ENCODE peak calls at places on chromosomes 6 and 20, in eight cellular contexts. Y is effector memory CD4-positive, alpha-beta T cell; C is DND-41; W is lower lobe of right lung; U is mammary epithelial cell; J is pancreas; H is small intestine; L is CD8-positive, alpha-beta T cell. R is an unnamed sample. For H3K9me3, the result is how much of the 10 kb centered on the place peaks cover.

GRCh38 chr6:29887330-29887818 is 55.0 kb upstream of the HLA-A start:
- DNase-seq in Y (peak), C (no peak), W (peak), U (peak), J (peak), H (peak), L (peak), R (peak)

GRCh38 chr20:51541189-51542032 is 1.1 kb downstream of the NFATC2 start:
- DNase-seq in Y (peak), C (peak), W (peak), U (no peak), J (peak), H (peak), L (peak), R (peak)

GRCh38 chr20:55893031-55893430 is 112.3 kb downstream of the CBLN4 start:
- DNase-seq in Y (no peak), C (no peak), W (no peak), U (peak), J (no peak), H (no peak), L (no peak), R (no peak)

GRCh38 chr20:25467441-25467840 is 60.0 kb downstream of the GINS1 start:
- DNase-seq in Y (no peak), C (no peak), W (no peak), U (no peak), J (no peak), H (no peak), L (no peak), R (no peak)

GRCh38 chr6:40171343-40171742 is 237.1 kb upstream of the MOCS1 start:
- DNase-seq in Y (no peak), C (no peak), W (no peak), U (peak), J (no peak), H (no peak), L (no peak), R (no peak)

GRCh38 chr6:119942078-119942752 is 592.7 kb upstream of the MAN1A1 start:
- DNase-seq in Y (no peak), C (no peak), W (no peak), U (no peak), J (no peak), H (no peak), L (no peak), R (no peak)

GRCh38 chr6:16688984-16689636 is 72.2 kb downstream of the ATXN1 start:
- DNase-seq in Y (no peak), C (no peak), W (no peak), U (peak), J (no peak), H (no peak), L (no peak), R (no peak)

GRCh38 chr6:150547511-150548222 is 52.0 kb upstream of the PLEKHG1 start:
- DNase-seq in Y (no peak), C (no peak), W (no peak), U (no peak), J (no peak), H (peak), L (no peak), R (no peak)

GRCh38 chr6:428047-428608 is 36.6 kb downstream of the IRF4 start:
- DNase-seq in Y (no peak), C (no peak), W (no peak), U (no peak), J (no peak), H (no peak), L (no peak), R (no peak)

GRCh38 chr6:13767121-13767794 is 47.1 kb downstream of the MCUR1 start:
- DNase-seq in Y (peak), C (peak), W (no peak), U (no peak), J (no peak), H (no peak), L (peak), R (peak)

GRCh38 chr6:105452924-105453756 is 50.3 kb upstream of the PREP start:
- DNase-seq in Y (peak), C (peak), W (peak), U (no peak), J (no peak), H (peak), L (peak), R (peak)

GRCh38 chr6:31597006-31597405 is 4.2 kb upstream of the NCR3 start:
- DNase-seq in Y (no peak), C (peak), W (no peak), U (no peak), J (no peak), H (no peak), L (peak), R (peak)

GRCh38 chr6:131257104-131257503 is 121.8 kb downstream of the AKAP7 start:
- DNase-seq in Y (no peak), C (no peak), W (peak), U (no peak), J (no peak), H (no peak), L (no peak), R (no peak)

GRCh38 chr6:105994522-105995402 is 91.4 kb upstream of the PRDM1 start:
- DNase-seq in Y (no peak), C (peak), W (peak), U (peak), J (peak), H (peak), L (peak), R (peak)

GRCh38 chr6:50586074-50586473 is 127.3 kb upstream of the TFAP2D start:
- DNase-seq in Y (no peak), C (no peak), W (no peak), U (no peak), J (no peak), H (no peak), L (no peak), R (no peak)

GRCh38 chr6:128641701-128642100 is 121.3 kb upstream of the PTPRK start:
- DNase-seq in Y (no peak), C (no peak), W (no peak), U (no peak), J (no peak), H (no peak), L (no peak), R (no peak)

GRCh38 chr6:26312096-26312463 is 52.9 kb upstream of the BTN3A2 start:
- DNase-seq in Y (no peak), C (no peak), W (no peak), U (peak), J (no peak), H (no peak), L (no peak), R (no peak)

GRCh38 chr6:151044465-151045441 is 179.3 kb downstream of the MTHFD1L start:
- DNase-seq in Y (no peak), C (no peak), W (peak), U (no peak), J (peak), H (peak), L (no peak), R (no peak)

GRCh38 chr6:35610830-35611229 is 77.9 kb downstream of the FKBP5 start:
- DNase-seq in Y (no peak), C (no peak), W (no peak), U (no peak), J (no peak), H (no peak), L (no peak), R (no peak)

GRCh38 chr6:98687776-98688175 is 146.6 kb upstream of the POU3F2 start:
- DNase-seq in Y (no peak), C (no peak), W (no peak), U (no peak), J (no peak), H (no peak), L (no peak), R (no peak)

GRCh38 chr6:170584954-170585498 is 589 bp upstream of the PDCD2 start:
- DNase-seq in Y (no peak), C (no peak), W (no peak), U (no peak), J (no peak), H (no peak), L (no peak), R (no peak)

GRCh38 chr6:155313602-155314091 is 637 bp downstream of the TFB1M start:
- DNase-seq in Y (peak), C (peak), W (no peak), U (peak), J (no peak), H (peak), L (peak), R (peak)

GRCh38 chr6:89144358-89145041 is 1.4 kb upstream of the PM20D2 start:
- DNase-seq in Y (no peak), C (no peak), W (no peak), U (no peak), J (no peak), H (no peak), L (no peak), R (no peak)

GRCh38 chr6:46491201-46491788 is at the start of gene RCAN2:
- DNase-seq in Y (no peak), C (no peak), W (peak), U (peak), J (peak), H (peak), L (peak), R (peak)

GRCh38 chr6:49497308-49497707 is 2.4 kb upstream of the GLYATL3 start:
- DNase-seq in Y (no peak), C (no peak), W (no peak), U (no peak), J (no peak), H (no peak), L (no peak), R (no peak)

GRCh38 chr20:2301164-2301622 is 5.4 kb downstream of the TGM3 start:
- DNase-seq in Y (no peak), C (no peak), W (peak), U (no peak), J (no peak), H (peak), L (no peak), R (no peak)

GRCh38 chr6:149028767-149029405 is 282.1 kb downstream of the UST start:
- DNase-seq in Y (peak), C (peak), W (no peak), U (peak), J (no peak), H (peak), L (peak), R (peak)

GRCh38 chr6:12033770-12034169 is 21.7 kb downstream of the HIVEP1 start:
- DNase-seq in Y (no peak), C (no peak), W (no peak), U (peak), J (no peak), H (peak), L (no peak), R (no peak)

DNA sequence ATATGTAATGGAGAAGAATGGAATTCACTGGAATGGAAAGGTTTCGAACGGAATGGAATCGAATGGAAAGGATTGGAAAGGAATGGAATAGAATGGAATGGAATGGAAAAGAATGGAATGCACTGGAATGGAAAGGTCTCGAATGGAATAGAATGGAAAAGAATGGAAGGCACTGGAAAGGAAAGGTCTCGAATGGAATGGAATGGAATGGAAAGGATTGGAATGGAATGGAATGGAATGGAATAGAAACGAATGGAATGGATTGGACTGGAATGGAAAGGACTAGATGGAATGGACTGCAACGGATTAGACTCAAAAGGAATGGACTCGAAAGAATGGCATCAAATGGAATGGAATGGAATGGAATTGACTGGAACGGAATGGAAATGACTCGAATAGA is 20.5 kb upstream of the DEFB115 start:
- DNase-seq in Y (no peak), C (no peak), W (no peak), U (no peak), J (no peak), H (no peak), L (no peak), R (no peak)
- H3K9me3 ChIP-seq in Y (under half), C (half or more), W (half or more), U (half or more), J (under half), H (under half), L (under half), R (half or more)

GRCh38 chr6:61210549-61210948 is 1075.5 kb downstream of the KHDRBS2 start:
- DNase-seq in Y (no peak), C (no peak), W (no peak), U (no peak), J (no peak), H (no peak), L (no peak), R (no peak)
- H3K9me3 ChIP-seq in Y (under half), C (under half), W (under half), U (under half), J (under half), H (under half), L (under half), R (under half)

DNA sequence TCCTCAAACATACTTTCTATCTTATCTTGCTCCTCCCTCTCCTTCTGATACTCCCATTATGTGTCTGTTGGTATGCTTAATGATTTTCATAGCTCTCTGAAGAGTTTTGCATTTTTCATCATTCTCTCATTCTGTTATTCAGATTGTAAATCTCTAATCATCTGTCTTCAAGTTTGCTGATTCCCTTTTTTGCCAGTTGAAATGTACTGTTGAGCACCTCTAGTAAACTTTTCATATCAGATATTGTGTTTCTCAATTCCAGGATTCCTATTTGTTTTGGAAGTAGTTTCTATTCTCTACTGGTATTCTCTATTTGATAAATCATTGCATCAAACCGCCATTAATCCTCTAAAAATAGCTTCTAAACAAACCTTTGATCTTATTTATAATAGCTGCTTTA is 387.7 kb downstream of the PAX1 start:
- DNase-seq in Y (no peak), C (no peak), W (no peak), U (no peak), J (no peak), H (no peak), L (no peak), R (no peak)
- H3K9me3 ChIP-seq in Y (under half), C (under half), W (under half), U (under half), J (under half), H (under half), L (under half), R (under half)

GRCh38 chr20:61598586-61598985 is 346.5 kb downstream of the CDH4 start:
- DNase-seq in Y (no peak), C (no peak), W (peak), U (no peak), J (no peak), H (no peak), L (no peak), R (no peak)

GRCh38 chr20:61597996-61598395 is 345.9 kb downstream of the CDH4 start:
- DNase-seq in Y (no peak), C (no peak), W (peak), U (no peak), J (no peak), H (no peak), L (no peak), R (no peak)

GRCh38 chr20:61599061-61599930 is 347.2 kb downstream of the CDH4 start:
- DNase-seq in Y (no peak), C (no peak), W (peak), U (no peak), J (no peak), H (no peak), L (no peak), R (no peak)

GRCh38 chr20:61594198-61594597 is 342.1 kb downstream of the CDH4 start:
- DNase-seq in Y (no peak), C (no peak), W (no peak), U (no peak), J (no peak), H (no peak), L (no peak), R (no peak)

GRCh38 chr20:61595216-61595615 is 343.2 kb downstream of the CDH4 start:
- DNase-seq in Y (no peak), C (no peak), W (no peak), U (no peak), J (no peak), H (no peak), L (no peak), R (no peak)
- H3K9me3 ChIP-seq in Y (under half), C (under half), W (under half), U (under half), J (under half), H (under half), L (under half), R (under half)

DNA sequence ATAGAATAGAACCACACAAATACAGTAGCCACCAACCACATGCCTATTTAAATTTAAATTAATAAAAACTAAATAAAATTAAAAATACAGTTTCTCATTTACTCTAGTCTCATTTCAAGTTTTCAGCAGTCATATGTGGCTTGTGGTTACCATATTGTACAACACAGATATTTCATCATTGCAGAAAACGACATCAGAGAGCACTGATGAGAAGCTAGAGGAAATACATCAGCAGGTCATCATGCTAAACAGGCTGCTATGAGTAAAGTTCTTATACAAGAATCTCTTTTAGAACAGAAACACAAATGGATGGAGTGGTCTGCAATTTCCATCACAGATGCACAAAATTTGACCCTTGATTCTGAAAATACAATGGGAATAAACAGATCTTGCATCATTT is 36.6 kb downstream of the TBC1D32 start:
- DNase-seq in Y (no peak), C (no peak), W (no peak), U (no peak), J (no peak), H (no peak), L (no peak), R (no peak)
- H3K9me3 ChIP-seq in Y (under half), C (under half), W (under half), U (under half), J (under half), H (under half), L (under half), R (under half)

GRCh38 chr6:168349718-168350117 is 30.1 kb upstream of the DACT2 start:
- DNase-seq in Y (no peak), C (no peak), W (no peak), U (no peak), J (no peak), H (no peak), L (no peak), R (no peak)
- H3K9me3 ChIP-seq in Y (under half), C (under half), W (under half), U (under half), J (under half), H (under half), L (under half), R (under half)

R was measured in CD4-positive, alpha-beta memory T cell.